ENCODE peak calls at places on chromosome 7, in seven cellular contexts. One of them, this sample, is unnamed. For H3K9me3, the result is how much of the 10 kb centered on the place peaks cover.

GRCh38 chr7:29806131-29806792 is at the start of gene WIPF3:
- DNase-seq in A549: peak
- DNase-seq in astrocyte: no peak
- DNase-seq in DND-41: no peak
- DNase-seq in tibial nerve: no peak
- DNase-seq in cardiac muscle cell: peak
- DNase-seq in stomach: peak
- DNase-seq in this sample: no peak

GRCh38 chr7:83921798-83922607 is 272.6 kb downstream of the SEMA3A start:
- DNase-seq in DND-41: no peak
- DNase-seq in astrocyte: peak
- DNase-seq in A549: no peak
- DNase-seq in tibial nerve: no peak
- DNase-seq in cardiac muscle cell: peak
- DNase-seq in stomach: no peak
- DNase-seq in this sample: no peak

GRCh38 chr7:152974577-152974976 is 215.0 kb downstream of the ACTR3B start:
- DNase-seq in cardiac muscle cell: no peak
- DNase-seq in A549: no peak
- DNase-seq in stomach: no peak
- DNase-seq in DND-41: no peak
- DNase-seq in tibial nerve: no peak
- DNase-seq in astrocyte: no peak
- DNase-seq in this sample: no peak

GRCh38 chr7:143284591-143285453 is at the start of gene TMEM139:
- DNase-seq in A549: no peak
- DNase-seq in tibial nerve: no peak
- DNase-seq in stomach: peak
- DNase-seq in astrocyte: no peak
- DNase-seq in cardiac muscle cell: no peak
- DNase-seq in DND-41: no peak
- DNase-seq in this sample: no peak

GRCh38 chr7:2170576-2171521 is 61.9 kb downstream of the MAD1L1 start:
- DNase-seq in tibial nerve: no peak
- DNase-seq in cardiac muscle cell: no peak
- DNase-seq in stomach: no peak
- DNase-seq in A549: no peak
- DNase-seq in DND-41: no peak
- DNase-seq in astrocyte: no peak
- DNase-seq in this sample: no peak

GRCh38 chr7:7761340-7761973 is 43.0 kb upstream of the RPA3 start:
- DNase-seq in astrocyte: peak
- DNase-seq in tibial nerve: no peak
- DNase-seq in cardiac muscle cell: peak
- DNase-seq in A549: peak
- DNase-seq in DND-41: peak
- DNase-seq in stomach: no peak
- DNase-seq in this sample: no peak

GRCh38 chr7:48964074-48964473 is 39.7 kb downstream of the CDC14C start:
- DNase-seq in cardiac muscle cell: peak
- DNase-seq in stomach: no peak
- DNase-seq in A549: no peak
- DNase-seq in DND-41: no peak
- DNase-seq in astrocyte: peak
- DNase-seq in tibial nerve: peak
- DNase-seq in this sample: no peak

GRCh38 chr7:100358857-100359212 is 918 bp downstream of the PILRB start:
- DNase-seq in cardiac muscle cell: no peak
- DNase-seq in A549: no peak
- DNase-seq in stomach: no peak
- DNase-seq in astrocyte: no peak
- DNase-seq in tibial nerve: no peak
- DNase-seq in DND-41: no peak
- DNase-seq in this sample: no peak

GRCh38 chr7:24842449-24843241 is 85.4 kb upstream of the GSDME start:
- DNase-seq in cardiac muscle cell: peak
- DNase-seq in tibial nerve: no peak
- DNase-seq in astrocyte: no peak
- DNase-seq in A549: no peak
- DNase-seq in DND-41: no peak
- DNase-seq in stomach: no peak
- DNase-seq in this sample: no peak

GRCh38 chr7:158847451-158847866 is 8.9 kb upstream of the DYNC2I1 start:
- DNase-seq in cardiac muscle cell: peak
- DNase-seq in A549: no peak
- DNase-seq in stomach: no peak
- DNase-seq in DND-41: no peak
- DNase-seq in tibial nerve: no peak
- DNase-seq in astrocyte: no peak
- DNase-seq in this sample: no peak

GRCh38 chr7:132579260-132579899 is 3.1 kb upstream of the PLXNA4 start:
- DNase-seq in A549: no peak
- DNase-seq in astrocyte: no peak
- DNase-seq in tibial nerve: no peak
- DNase-seq in DND-41: no peak
- DNase-seq in stomach: no peak
- DNase-seq in cardiac muscle cell: no peak
- DNase-seq in this sample: no peak

DNA sequence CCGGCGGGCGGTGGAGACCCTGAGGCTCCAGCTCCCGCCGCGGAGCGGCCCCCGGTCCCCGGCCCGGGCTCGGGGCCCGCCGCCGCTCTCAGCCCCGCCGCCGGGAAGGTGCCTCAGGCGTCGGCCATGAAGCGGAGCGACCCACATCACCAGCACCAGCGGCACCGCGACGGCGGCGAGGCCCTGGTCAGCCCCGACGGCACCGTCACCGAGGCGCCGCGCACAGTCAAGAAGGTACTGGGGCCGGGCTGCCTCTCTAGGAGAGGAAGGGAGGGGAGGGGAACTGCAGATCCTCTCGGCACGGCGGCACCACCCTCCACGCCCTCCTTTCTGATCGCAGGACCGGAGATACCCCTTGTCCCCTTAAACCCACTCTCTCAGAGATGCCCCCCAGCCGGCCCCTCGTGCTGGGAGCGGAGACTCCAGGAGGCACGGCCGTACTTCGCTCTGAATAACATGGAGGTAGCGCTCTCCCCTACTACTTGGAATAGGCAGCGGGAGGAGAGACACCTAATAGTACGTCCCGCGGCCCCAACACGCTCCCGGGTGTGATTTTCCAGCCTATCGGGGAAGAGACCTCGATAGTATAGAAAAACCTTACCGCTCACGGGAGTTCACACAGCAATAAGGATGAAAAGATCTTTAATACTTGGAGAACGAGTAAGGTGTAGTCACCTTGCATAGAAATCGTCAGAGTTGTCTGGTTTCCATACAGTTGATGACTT is 538 bp downstream of the AHCYL2 start:
- DNase-seq in tibial nerve: peak
- DNase-seq in astrocyte: peak
- DNase-seq in A549: peak
- DNase-seq in stomach: peak
- DNase-seq in cardiac muscle cell: peak
- DNase-seq in DND-41: peak
- DNase-seq in this sample: peak
- H3K27ac ChIP-seq in tibial nerve: peak
- H3K27ac ChIP-seq in astrocyte: peak
- H3K27ac ChIP-seq in A549: peak
- H3K27ac ChIP-seq in stomach: peak
- H3K27ac ChIP-seq in cardiac muscle cell: peak
- H3K27ac ChIP-seq in DND-41: peak
- H3K27ac ChIP-seq in this sample: peak

GRCh38 chr7:157233677-157234076 is 95.0 kb downstream of the UBE3C start:
- DNase-seq in A549: no peak
- DNase-seq in tibial nerve: no peak
- DNase-seq in stomach: no peak
- DNase-seq in cardiac muscle cell: peak
- DNase-seq in DND-41: no peak
- DNase-seq in astrocyte: peak
- DNase-seq in this sample: no peak

GRCh38 chr7:157224627-157225026 is 85.9 kb downstream of the UBE3C start:
- DNase-seq in stomach: no peak
- DNase-seq in DND-41: no peak
- DNase-seq in A549: no peak
- DNase-seq in astrocyte: peak
- DNase-seq in tibial nerve: no peak
- DNase-seq in cardiac muscle cell: peak
- DNase-seq in this sample: no peak

GRCh38 chr7:157234271-157234670 is 95.5 kb downstream of the UBE3C start:
- DNase-seq in tibial nerve: no peak
- DNase-seq in astrocyte: no peak
- DNase-seq in DND-41: no peak
- DNase-seq in A549: no peak
- DNase-seq in stomach: no peak
- DNase-seq in cardiac muscle cell: no peak
- DNase-seq in this sample: no peak

GRCh38 chr7:157228864-157229422 is 90.2 kb downstream of the UBE3C start:
- DNase-seq in astrocyte: no peak
- DNase-seq in tibial nerve: no peak
- DNase-seq in DND-41: peak
- DNase-seq in stomach: no peak
- DNase-seq in A549: peak
- DNase-seq in cardiac muscle cell: peak
- DNase-seq in this sample: no peak
- TF ChIP-seq CTCF in astrocyte: peak
- TF ChIP-seq CTCF in tibial nerve: no peak
- TF ChIP-seq CTCF in DND-41: peak
- TF ChIP-seq CTCF in stomach: no peak
- TF ChIP-seq CTCF in A549: peak
- TF ChIP-seq CTCF in cardiac muscle cell: peak
- TF ChIP-seq CTCF in this sample: no peak

GRCh38 chr7:64996305-64996704 is 5.5 kb upstream of the ZNF117 start:
- DNase-seq in A549: no peak
- DNase-seq in stomach: no peak
- DNase-seq in tibial nerve: no peak
- DNase-seq in cardiac muscle cell: no peak
- DNase-seq in DND-41: no peak
- DNase-seq in astrocyte: no peak
- DNase-seq in this sample: no peak

GRCh38 chr7:64999165-65000004 is 7.1 kb downstream of the ERV3-1 start:
- DNase-seq in astrocyte: peak
- DNase-seq in tibial nerve: peak
- DNase-seq in A549: no peak
- DNase-seq in cardiac muscle cell: peak
- DNase-seq in DND-41: no peak
- DNase-seq in stomach: peak
- DNase-seq in this sample: no peak

GRCh38 chr7:64998865-64999164 is 7.7 kb downstream of the ERV3-1 start:
- DNase-seq in stomach: no peak
- DNase-seq in cardiac muscle cell: no peak
- DNase-seq in astrocyte: no peak
- DNase-seq in DND-41: no peak
- DNase-seq in tibial nerve: no peak
- DNase-seq in A549: no peak
- DNase-seq in this sample: no peak

GRCh38 chr7:64997164-64997908 is 6.5 kb upstream of the ZNF117 start:
- DNase-seq in tibial nerve: no peak
- DNase-seq in A549: no peak
- DNase-seq in stomach: no peak
- DNase-seq in cardiac muscle cell: no peak
- DNase-seq in DND-41: no peak
- DNase-seq in astrocyte: no peak
- DNase-seq in this sample: no peak

DNA sequence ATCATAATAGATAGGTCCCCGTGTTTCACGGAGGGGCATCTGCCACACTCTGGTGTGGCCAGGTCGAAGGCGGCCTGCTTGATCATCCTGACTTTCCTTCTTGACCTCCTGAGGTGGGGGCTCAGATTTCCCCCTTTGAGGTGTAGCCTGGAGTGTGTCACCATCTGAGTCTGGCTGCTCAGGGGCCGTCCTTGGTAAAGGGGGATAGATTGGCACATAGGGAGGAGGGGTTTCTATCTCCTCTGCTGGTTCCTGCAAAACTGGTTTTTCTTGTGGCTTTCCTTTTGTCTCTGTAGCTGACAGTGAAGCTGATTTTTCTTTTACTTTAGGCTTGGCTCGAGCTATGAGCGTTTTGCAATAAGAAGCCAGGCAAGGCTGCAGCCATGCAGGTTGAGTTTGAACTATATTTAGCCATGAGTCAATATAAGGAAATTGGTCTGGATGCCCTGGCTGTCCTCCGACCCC is 7.1 kb upstream of the ZNF117 start:
- DNase-seq in stomach: peak
- DNase-seq in DND-41: no peak
- DNase-seq in tibial nerve: no peak
- DNase-seq in astrocyte: peak
- DNase-seq in cardiac muscle cell: peak
- DNase-seq in A549: no peak
- DNase-seq in this sample: peak
- H3K9me3 ChIP-seq in stomach: under half
- H3K9me3 ChIP-seq in DND-41: half or more
- H3K9me3 ChIP-seq in tibial nerve: under half
- H3K9me3 ChIP-seq in astrocyte: under half
- H3K9me3 ChIP-seq in cardiac muscle cell: under half
- H3K9me3 ChIP-seq in A549: half or more
- H3K9me3 ChIP-seq in this sample: under half

DNA sequence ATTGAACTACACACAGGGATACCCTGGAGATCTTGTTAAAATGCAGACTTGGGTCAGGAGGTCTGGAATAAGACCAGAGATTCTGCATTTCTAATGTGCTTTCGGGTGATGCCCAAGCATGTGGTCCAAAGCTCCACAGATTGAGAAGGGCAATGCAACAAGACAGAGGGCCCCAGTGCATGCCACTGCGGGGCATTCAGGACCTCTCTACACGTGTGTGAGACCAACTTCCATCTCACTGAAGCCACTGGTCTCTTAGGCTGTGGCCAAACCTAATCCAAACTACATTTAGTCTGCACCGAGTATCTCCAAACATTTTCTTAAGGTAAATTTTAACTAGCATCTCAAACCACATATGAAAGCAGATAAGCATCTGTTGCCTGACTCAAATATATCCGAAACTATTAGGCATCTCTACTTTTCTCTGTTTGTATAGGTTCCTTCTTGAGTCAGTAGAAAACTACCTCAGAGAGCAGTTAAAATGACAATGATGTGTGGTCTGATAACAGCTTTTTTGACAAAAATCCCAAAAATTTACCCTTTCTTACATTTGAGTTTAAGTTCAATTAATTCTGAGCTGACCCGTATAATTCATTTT is 107.5 kb downstream of the ELMO1 start:
- DNase-seq in tibial nerve: no peak
- DNase-seq in astrocyte: no peak
- DNase-seq in cardiac muscle cell: no peak
- DNase-seq in A549: no peak
- DNase-seq in DND-41: no peak
- DNase-seq in stomach: no peak
- DNase-seq in this sample: no peak
- H3K27ac ChIP-seq in tibial nerve: no peak
- H3K27ac ChIP-seq in astrocyte: no peak
- H3K27ac ChIP-seq in cardiac muscle cell: no peak
- H3K27ac ChIP-seq in A549: no peak
- H3K27ac ChIP-seq in DND-41: peak
- H3K27ac ChIP-seq in stomach: no peak
- H3K27ac ChIP-seq in this sample: no peak

GRCh38 chr7:141262101-141262819 is 188.4 kb downstream of the TMEM178B start:
- DNase-seq in tibial nerve: no peak
- DNase-seq in A549: no peak
- DNase-seq in stomach: no peak
- DNase-seq in cardiac muscle cell: no peak
- DNase-seq in DND-41: no peak
- DNase-seq in astrocyte: no peak
- DNase-seq in this sample: no peak
- TF ChIP-seq CTCF in tibial nerve: peak
- TF ChIP-seq CTCF in A549: no peak
- TF ChIP-seq CTCF in stomach: no peak
- TF ChIP-seq CTCF in cardiac muscle cell: no peak
- TF ChIP-seq CTCF in DND-41: no peak
- TF ChIP-seq CTCF in astrocyte: peak
- TF ChIP-seq CTCF in this sample: no peak